ENCODE peak calls at places on chromosomes 11 and 22, in eight cellular contexts. One of them, this sample, is unnamed. For H3K4me1, the result is how much of the 10 kb centered on the place peaks cover.

GRCh38 chr22:36052505-36052941 is 23.9 kb upstream of the RBFOX2 start:
- DNase-seq in A549: peak
- DNase-seq in CD8-positive, alpha-beta memory T cell: no peak
- DNase-seq in neuronal stem cell: no peak
- DNase-seq in left ventricle myocardium inferior: no peak
- DNase-seq in GM23338: no peak
- DNase-seq in gastrocnemius medialis: no peak
- DNase-seq in breast epithelium: no peak
- DNase-seq in this sample: no peak

GRCh38 chr11:112542479-112542878 is 281.8 kb upstream of the PLET1 start:
- DNase-seq in A549: no peak
- DNase-seq in CD8-positive, alpha-beta memory T cell: no peak
- DNase-seq in neuronal stem cell: no peak
- DNase-seq in left ventricle myocardium inferior: no peak
- DNase-seq in GM23338: no peak
- DNase-seq in gastrocnemius medialis: no peak
- DNase-seq in breast epithelium: no peak
- DNase-seq in this sample: no peak

GRCh38 chr11:33912405-33913361 is 20.8 kb upstream of the LMO2 start:
- DNase-seq in A549: peak
- DNase-seq in CD8-positive, alpha-beta memory T cell: no peak
- DNase-seq in neuronal stem cell: peak
- DNase-seq in left ventricle myocardium inferior: no peak
- DNase-seq in GM23338: no peak
- DNase-seq in gastrocnemius medialis: peak
- DNase-seq in breast epithelium: no peak
- DNase-seq in this sample: peak

GRCh38 chr11:19711911-19712280 is 741 bp upstream of the NAV2 start:
- DNase-seq in A549: no peak
- DNase-seq in CD8-positive, alpha-beta memory T cell: no peak
- DNase-seq in neuronal stem cell: no peak
- DNase-seq in left ventricle myocardium inferior: no peak
- DNase-seq in GM23338: peak
- DNase-seq in gastrocnemius medialis: no peak
- DNase-seq in breast epithelium: no peak
- DNase-seq in this sample: no peak

GRCh38 chr22:28894320-28894719 is 10.9 kb downstream of the ZNRF3 start:
- DNase-seq in A549: no peak
- DNase-seq in CD8-positive, alpha-beta memory T cell: no peak
- DNase-seq in neuronal stem cell: no peak
- DNase-seq in left ventricle myocardium inferior: peak
- DNase-seq in GM23338: no peak
- DNase-seq in gastrocnemius medialis: no peak
- DNase-seq in breast epithelium: no peak
- DNase-seq in this sample: no peak

GRCh38 chr22:23144926-23145906 is at the start of gene RAB36:
- DNase-seq in A549: peak
- DNase-seq in CD8-positive, alpha-beta memory T cell: peak
- DNase-seq in neuronal stem cell: peak
- DNase-seq in left ventricle myocardium inferior: peak
- DNase-seq in GM23338: peak
- DNase-seq in gastrocnemius medialis: peak
- DNase-seq in breast epithelium: peak
- DNase-seq in this sample: peak

GRCh38 chr11:36265793-36266628 is 23.2 kb downstream of the COMMD9 start:
- DNase-seq in A549: peak
- DNase-seq in CD8-positive, alpha-beta memory T cell: peak
- DNase-seq in neuronal stem cell: peak
- DNase-seq in left ventricle myocardium inferior: peak
- DNase-seq in GM23338: peak
- DNase-seq in gastrocnemius medialis: no peak
- DNase-seq in breast epithelium: peak
- DNase-seq in this sample: peak

GRCh38 chr11:1152316-1153104 is 5.2 kb upstream of the MUC5AC start:
- DNase-seq in A549: peak
- DNase-seq in CD8-positive, alpha-beta memory T cell: no peak
- DNase-seq in neuronal stem cell: no peak
- DNase-seq in left ventricle myocardium inferior: no peak
- DNase-seq in GM23338: no peak
- DNase-seq in gastrocnemius medialis: no peak
- DNase-seq in breast epithelium: peak
- DNase-seq in this sample: peak

GRCh38 chr22:29820941-29821789 is 16.9 kb downstream of the ASCC2 start:
- DNase-seq in A549: peak
- DNase-seq in CD8-positive, alpha-beta memory T cell: no peak
- DNase-seq in neuronal stem cell: no peak
- DNase-seq in left ventricle myocardium inferior: peak
- DNase-seq in GM23338: no peak
- DNase-seq in gastrocnemius medialis: no peak
- DNase-seq in breast epithelium: peak
- DNase-seq in this sample: peak

GRCh38 chr11:64146036-64146943 is 19.6 kb downstream of the MACROD1 start:
- DNase-seq in A549: peak
- DNase-seq in CD8-positive, alpha-beta memory T cell: peak
- DNase-seq in neuronal stem cell: no peak
- DNase-seq in left ventricle myocardium inferior: peak
- DNase-seq in GM23338: peak
- DNase-seq in gastrocnemius medialis: no peak
- DNase-seq in breast epithelium: no peak
- DNase-seq in this sample: peak

GRCh38 chr11:58075781-58076180 is 45.0 kb downstream of the OR6Q1 start:
- DNase-seq in A549: no peak
- DNase-seq in CD8-positive, alpha-beta memory T cell: no peak
- DNase-seq in neuronal stem cell: no peak
- DNase-seq in left ventricle myocardium inferior: no peak
- DNase-seq in GM23338: no peak
- DNase-seq in gastrocnemius medialis: no peak
- DNase-seq in breast epithelium: no peak
- DNase-seq in this sample: peak

GRCh38 chr22:28034760-28035401 is 115.8 kb upstream of the PITPNB start:
- DNase-seq in A549: no peak
- DNase-seq in CD8-positive, alpha-beta memory T cell: no peak
- DNase-seq in neuronal stem cell: no peak
- DNase-seq in left ventricle myocardium inferior: peak
- DNase-seq in GM23338: no peak
- DNase-seq in gastrocnemius medialis: peak
- DNase-seq in breast epithelium: no peak
- DNase-seq in this sample: peak

GRCh38 chr11:4049006-4049405 is 45.6 kb upstream of the RRM1 start:
- DNase-seq in A549: no peak
- DNase-seq in CD8-positive, alpha-beta memory T cell: no peak
- DNase-seq in neuronal stem cell: no peak
- DNase-seq in left ventricle myocardium inferior: no peak
- DNase-seq in GM23338: no peak
- DNase-seq in gastrocnemius medialis: no peak
- DNase-seq in breast epithelium: no peak
- DNase-seq in this sample: no peak

DNA sequence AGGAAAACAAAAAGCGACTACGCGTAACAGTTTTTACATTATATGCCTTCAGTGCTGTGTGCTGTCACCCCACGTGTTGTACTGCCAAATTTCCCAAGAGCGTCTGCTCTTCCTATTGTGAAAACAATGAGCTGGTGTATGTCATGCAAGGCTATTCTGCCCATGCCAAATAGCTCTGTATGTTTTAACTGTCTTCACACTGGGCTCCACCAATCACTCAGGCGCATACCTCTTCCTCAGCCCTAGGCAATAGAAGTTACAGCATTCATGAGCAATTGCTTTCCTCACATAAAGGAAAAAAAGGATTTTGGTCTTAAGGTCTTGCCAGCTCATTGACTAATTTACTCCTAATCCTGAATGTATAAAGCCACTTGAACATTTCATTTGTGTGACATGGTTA is 606.8 kb downstream of the NTM start:
- DNase-seq in A549: no peak
- DNase-seq in CD8-positive, alpha-beta memory T cell: no peak
- DNase-seq in neuronal stem cell: no peak
- DNase-seq in left ventricle myocardium inferior: no peak
- DNase-seq in GM23338: peak
- DNase-seq in gastrocnemius medialis: no peak
- DNase-seq in breast epithelium: no peak
- DNase-seq in this sample: no peak
- H3K4me1 ChIP-seq in A549: under half
- H3K4me1 ChIP-seq in CD8-positive, alpha-beta memory T cell: under half
- H3K4me1 ChIP-seq in neuronal stem cell: under half
- H3K4me1 ChIP-seq in left ventricle myocardium inferior: under half
- H3K4me1 ChIP-seq in GM23338: under half
- H3K4me1 ChIP-seq in gastrocnemius medialis: under half
- H3K4me1 ChIP-seq in breast epithelium: under half
- H3K4me1 ChIP-seq in this sample: under half

GRCh38 chr11:37502202-37502601 is 904.2 kb upstream of the RAG2 start:
- DNase-seq in A549: no peak
- DNase-seq in CD8-positive, alpha-beta memory T cell: no peak
- DNase-seq in neuronal stem cell: no peak
- DNase-seq in left ventricle myocardium inferior: no peak
- DNase-seq in GM23338: no peak
- DNase-seq in gastrocnemius medialis: no peak
- DNase-seq in breast epithelium: no peak
- DNase-seq in this sample: peak
- H3K4me1 ChIP-seq in A549: under half
- H3K4me1 ChIP-seq in CD8-positive, alpha-beta memory T cell: under half
- H3K4me1 ChIP-seq in neuronal stem cell: under half
- H3K4me1 ChIP-seq in left ventricle myocardium inferior: under half
- H3K4me1 ChIP-seq in GM23338: under half
- H3K4me1 ChIP-seq in gastrocnemius medialis: under half
- H3K4me1 ChIP-seq in breast epithelium: under half
- H3K4me1 ChIP-seq in this sample: under half

GRCh38 chr11:100670140-100670539 is 16.9 kb upstream of the ARHGAP42 start:
- DNase-seq in A549: no peak
- DNase-seq in CD8-positive, alpha-beta memory T cell: no peak
- DNase-seq in neuronal stem cell: no peak
- DNase-seq in left ventricle myocardium inferior: no peak
- DNase-seq in GM23338: peak
- DNase-seq in gastrocnemius medialis: no peak
- DNase-seq in breast epithelium: no peak
- DNase-seq in this sample: no peak
- H3K4me1 ChIP-seq in A549: under half
- H3K4me1 ChIP-seq in CD8-positive, alpha-beta memory T cell: under half
- H3K4me1 ChIP-seq in neuronal stem cell: under half
- H3K4me1 ChIP-seq in left ventricle myocardium inferior: under half
- H3K4me1 ChIP-seq in GM23338: under half
- H3K4me1 ChIP-seq in gastrocnemius medialis: under half
- H3K4me1 ChIP-seq in breast epithelium: under half
- H3K4me1 ChIP-seq in this sample: under half

DNA sequence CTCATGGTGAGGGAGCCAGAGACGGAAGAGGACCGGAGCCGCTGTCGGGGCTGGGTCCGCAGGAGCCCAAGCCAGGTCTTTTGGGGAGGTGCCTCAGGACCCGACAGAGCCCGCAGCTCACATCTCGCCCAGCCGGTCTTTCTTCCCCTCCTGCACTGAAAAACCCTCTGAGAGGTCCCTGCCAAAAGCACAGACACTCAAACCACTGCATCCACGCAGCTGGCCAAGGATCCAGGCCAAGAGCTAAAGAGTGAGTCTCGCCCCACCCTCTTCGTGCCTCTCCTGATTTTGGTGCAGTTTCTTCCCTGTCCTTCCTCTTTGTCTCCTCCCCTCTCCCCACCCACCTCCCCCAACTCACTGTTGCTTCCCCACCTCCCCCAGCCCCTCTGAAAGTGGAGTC is 97.2 kb downstream of the ST3GAL4 start:
- DNase-seq in A549: no peak
- DNase-seq in CD8-positive, alpha-beta memory T cell: no peak
- DNase-seq in neuronal stem cell: no peak
- DNase-seq in left ventricle myocardium inferior: no peak
- DNase-seq in GM23338: peak
- DNase-seq in gastrocnemius medialis: no peak
- DNase-seq in breast epithelium: no peak
- DNase-seq in this sample: no peak
- H3K4me1 ChIP-seq in A549: under half
- H3K4me1 ChIP-seq in CD8-positive, alpha-beta memory T cell: under half
- H3K4me1 ChIP-seq in neuronal stem cell: under half
- H3K4me1 ChIP-seq in left ventricle myocardium inferior: under half
- H3K4me1 ChIP-seq in GM23338: under half
- H3K4me1 ChIP-seq in gastrocnemius medialis: under half
- H3K4me1 ChIP-seq in breast epithelium: under half
- H3K4me1 ChIP-seq in this sample: under half

DNA sequence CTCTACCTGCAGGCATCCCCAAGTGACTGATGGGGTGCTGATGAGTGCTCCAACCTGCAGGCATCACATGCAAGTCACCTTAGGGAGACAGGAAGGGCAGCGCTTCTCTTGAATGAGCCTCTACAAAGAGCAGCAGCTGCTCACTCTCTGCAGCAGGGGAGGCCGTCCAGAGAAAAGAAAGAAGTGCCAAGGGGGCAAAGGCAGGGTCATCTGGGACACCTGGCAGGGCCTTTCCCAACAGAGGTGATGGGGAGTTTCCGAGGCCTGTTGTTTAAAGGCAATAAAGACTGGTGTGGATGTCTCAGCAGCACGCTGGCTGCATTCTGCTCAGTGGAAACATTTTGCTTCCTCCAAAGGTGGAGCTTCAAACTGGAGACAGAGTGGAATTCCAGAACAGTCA is 113.7 kb downstream of the ETS1 start:
- DNase-seq in A549: no peak
- DNase-seq in CD8-positive, alpha-beta memory T cell: peak
- DNase-seq in neuronal stem cell: no peak
- DNase-seq in left ventricle myocardium inferior: no peak
- DNase-seq in GM23338: no peak
- DNase-seq in gastrocnemius medialis: no peak
- DNase-seq in breast epithelium: no peak
- DNase-seq in this sample: no peak
- H3K4me1 ChIP-seq in A549: under half
- H3K4me1 ChIP-seq in CD8-positive, alpha-beta memory T cell: half or more
- H3K4me1 ChIP-seq in neuronal stem cell: under half
- H3K4me1 ChIP-seq in left ventricle myocardium inferior: half or more
- H3K4me1 ChIP-seq in GM23338: under half
- H3K4me1 ChIP-seq in gastrocnemius medialis: under half
- H3K4me1 ChIP-seq in breast epithelium: under half
- H3K4me1 ChIP-seq in this sample: half or more

GRCh38 chr11:124756753-124757227 is 4.7 kb upstream of the VSIG2 start:
- DNase-seq in A549: no peak
- DNase-seq in CD8-positive, alpha-beta memory T cell: no peak
- DNase-seq in neuronal stem cell: no peak
- DNase-seq in left ventricle myocardium inferior: no peak
- DNase-seq in GM23338: peak
- DNase-seq in gastrocnemius medialis: no peak
- DNase-seq in breast epithelium: no peak
- DNase-seq in this sample: no peak
- H3K4me1 ChIP-seq in A549: under half
- H3K4me1 ChIP-seq in CD8-positive, alpha-beta memory T cell: under half
- H3K4me1 ChIP-seq in neuronal stem cell: under half
- H3K4me1 ChIP-seq in left ventricle myocardium inferior: half or more
- H3K4me1 ChIP-seq in GM23338: half or more
- H3K4me1 ChIP-seq in gastrocnemius medialis: under half
- H3K4me1 ChIP-seq in breast epithelium: under half
- H3K4me1 ChIP-seq in this sample: under half

DNA sequence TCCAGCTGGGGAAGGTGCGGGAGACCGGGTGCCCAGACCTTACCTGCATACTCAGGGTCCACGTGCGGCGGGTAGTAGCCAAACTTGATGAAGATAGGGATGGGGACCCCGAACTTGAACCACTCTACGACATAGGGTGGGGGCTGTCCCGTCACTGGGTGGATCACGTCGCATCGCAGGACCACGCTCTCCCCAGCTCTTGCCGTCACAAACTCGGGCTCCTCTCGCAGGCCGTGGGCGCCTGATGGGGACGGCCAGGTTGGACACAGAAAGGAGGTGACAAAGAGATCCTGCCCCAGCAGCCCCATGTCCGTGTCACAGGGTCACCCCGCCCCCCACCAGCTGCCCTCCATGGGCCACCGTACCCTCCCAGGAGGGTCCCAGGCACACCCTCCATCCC is 10.8 kb downstream of the IGSF9B start:
- DNase-seq in A549: no peak
- DNase-seq in CD8-positive, alpha-beta memory T cell: no peak
- DNase-seq in neuronal stem cell: no peak
- DNase-seq in left ventricle myocardium inferior: no peak
- DNase-seq in GM23338: no peak
- DNase-seq in gastrocnemius medialis: no peak
- DNase-seq in breast epithelium: no peak
- DNase-seq in this sample: no peak
- H3K4me1 ChIP-seq in A549: under half
- H3K4me1 ChIP-seq in CD8-positive, alpha-beta memory T cell: half or more
- H3K4me1 ChIP-seq in neuronal stem cell: under half
- H3K4me1 ChIP-seq in left ventricle myocardium inferior: half or more
- H3K4me1 ChIP-seq in GM23338: under half
- H3K4me1 ChIP-seq in gastrocnemius medialis: under half
- H3K4me1 ChIP-seq in breast epithelium: under half
- H3K4me1 ChIP-seq in this sample: under half

This sample was measured in fibroblast of lung.